ENCODE peak calls at places on chromosomes 13 and 19, in eight cellular contexts. F, O, J, D, H, M, R and T are unnamed samples.

GRCh38 chr19:42512743-42513304 is 15.5 kb downstream of the CEACAM1 start:
- DNase-seq in R (no peak), O (no peak), F (no peak), D (no peak), M (peak), J (no peak), H (no peak), T (peak)

GRCh38 chr19:35005256-35005977 is 5.3 kb downstream of the GRAMD1A start:
- DNase-seq in J (no peak), F (no peak), O (no peak), M (no peak), R (no peak), D (no peak), H (peak), T (no peak)

GRCh38 chr13:48402325-48402962 is 10.5 kb downstream of the LPAR6 start:
- DNase-seq in R (no peak), O (no peak), J (no peak), M (peak), H (no peak), F (no peak), D (no peak), T (no peak)

GRCh38 chr19:29016926-29017760 is 195.8 kb downstream of the UQCRFS1 start:
- DNase-seq in O (no peak), R (no peak), D (no peak), M (no peak), F (no peak), H (no peak), J (no peak), T (no peak)

GRCh38 chr19:28428644-28429348 is 784.2 kb downstream of the UQCRFS1 start:
- DNase-seq in O (no peak), J (no peak), H (no peak), D (no peak), R (peak), M (no peak), F (no peak), T (no peak)

GRCh38 chr19:28065026-28065425 is 1147.9 kb downstream of the UQCRFS1 start:
- DNase-seq in J (no peak), H (no peak), R (peak), F (no peak), M (no peak), D (no peak), O (no peak), T (no peak)

GRCh38 chr13:40509876-40510275 is 156.6 kb downstream of the FOXO1 start:
- DNase-seq in M (no peak), F (no peak), H (no peak), J (no peak), R (no peak), D (no peak), O (no peak), T (no peak)

GRCh38 chr19:11203194-11204075 is 6.1 kb upstream of the KANK2 start:
- DNase-seq in O (peak), J (peak), R (peak), D (peak), F (peak), H (peak), M (peak), T (peak)

GRCh38 chr19:48907671-48908070 is 7.6 kb downstream of the NUCB1 start:
- DNase-seq in M (no peak), O (no peak), H (no peak), R (no peak), F (no peak), D (peak), J (no peak), T (no peak)

GRCh38 chr19:18322318-18322758 is 538 bp downstream of the LSM4 start:
- DNase-seq in O (no peak), F (no peak), H (no peak), M (peak), D (peak), R (peak), J (peak), T (peak)
- TF ChIP-seq CTCF in O (no peak), F (no peak), H (no peak), M (peak), D (no peak), R (peak), J (no peak), T (peak)

GRCh38 chr19:590396-590745 is 690 bp downstream of the HCN2 start:
- DNase-seq in O (no peak), F (no peak), J (no peak), R (peak), D (no peak), H (no peak), M (no peak), T (no peak)

GRCh38 chr19:590750-591098 is 1.0 kb downstream of the HCN2 start:
- DNase-seq in O (no peak), F (no peak), D (no peak), M (no peak), R (no peak), J (no peak), H (no peak), T (no peak)

GRCh38 chr19:589693-590395 is at the start of gene HCN2:
- DNase-seq in O (no peak), H (no peak), D (no peak), M (no peak), F (no peak), R (no peak), J (no peak), T (no peak)

GRCh38 chr19:588758-589692 is 656 bp upstream of the HCN2 start:
- DNase-seq in O (no peak), H (no peak), D (no peak), J (no peak), R (no peak), M (no peak), F (no peak), T (no peak)

GRCh38 chr19:588093-588742 is 1.5 kb upstream of the HCN2 start:
- DNase-seq in D (peak), F (peak), M (peak), O (peak), H (peak), R (peak), J (peak), T (peak)
- TF ChIP-seq CTCF in D (peak), F (no peak), M (peak), O (peak), H (no peak), R (peak), J (peak), T (peak)

DNA sequence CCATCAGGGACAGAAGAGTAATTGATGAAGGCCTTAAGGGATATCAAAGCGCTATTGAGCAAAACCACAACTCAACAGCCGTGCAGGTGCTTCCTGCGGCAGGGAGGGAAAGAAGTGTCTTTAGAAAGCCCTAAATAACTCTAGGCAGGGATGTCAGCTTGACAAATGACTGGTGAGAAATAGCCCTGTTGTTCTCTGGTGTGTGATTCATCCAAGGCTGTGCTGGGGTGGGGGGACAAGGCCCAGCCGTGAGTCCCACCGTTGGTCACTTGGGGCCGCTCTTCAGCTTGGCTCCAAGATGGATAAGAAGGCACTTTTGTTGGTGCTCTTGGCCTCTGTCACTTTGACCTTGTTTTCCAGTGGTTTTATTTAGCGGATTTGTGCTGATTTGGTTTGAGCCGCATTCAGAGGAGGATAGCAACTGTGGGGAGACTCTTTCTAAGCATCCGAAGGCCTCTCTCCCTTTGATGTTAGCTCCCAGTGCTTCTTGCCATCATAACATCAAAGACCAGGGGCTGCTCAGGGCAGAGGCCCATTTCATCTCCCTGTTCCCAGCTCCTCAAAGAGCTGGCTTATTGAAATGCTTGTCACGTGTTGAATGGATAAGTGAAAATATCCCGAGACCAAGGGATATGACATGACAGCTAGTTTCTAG is 130.3 kb upstream of the SERP2 start:
- DNase-seq in F (no peak), H (no peak), D (no peak), J (no peak), O (peak), R (peak), M (peak), T (peak)
- TF ChIP-seq CTCF in F (no peak), H (no peak), D (no peak), J (no peak), O (peak), R (peak), M (peak), T (peak)

GRCh38 chr19:4455742-4456565 is 1.6 kb downstream of the UBXN6 start:
- DNase-seq in D (no peak), F (peak), H (peak), M (no peak), O (no peak), J (peak), R (peak), T (no peak)
- TF ChIP-seq CTCF in D (no peak), F (peak), H (no peak), M (no peak), O (no peak), J (peak), R (peak), T (no peak)

DNA sequence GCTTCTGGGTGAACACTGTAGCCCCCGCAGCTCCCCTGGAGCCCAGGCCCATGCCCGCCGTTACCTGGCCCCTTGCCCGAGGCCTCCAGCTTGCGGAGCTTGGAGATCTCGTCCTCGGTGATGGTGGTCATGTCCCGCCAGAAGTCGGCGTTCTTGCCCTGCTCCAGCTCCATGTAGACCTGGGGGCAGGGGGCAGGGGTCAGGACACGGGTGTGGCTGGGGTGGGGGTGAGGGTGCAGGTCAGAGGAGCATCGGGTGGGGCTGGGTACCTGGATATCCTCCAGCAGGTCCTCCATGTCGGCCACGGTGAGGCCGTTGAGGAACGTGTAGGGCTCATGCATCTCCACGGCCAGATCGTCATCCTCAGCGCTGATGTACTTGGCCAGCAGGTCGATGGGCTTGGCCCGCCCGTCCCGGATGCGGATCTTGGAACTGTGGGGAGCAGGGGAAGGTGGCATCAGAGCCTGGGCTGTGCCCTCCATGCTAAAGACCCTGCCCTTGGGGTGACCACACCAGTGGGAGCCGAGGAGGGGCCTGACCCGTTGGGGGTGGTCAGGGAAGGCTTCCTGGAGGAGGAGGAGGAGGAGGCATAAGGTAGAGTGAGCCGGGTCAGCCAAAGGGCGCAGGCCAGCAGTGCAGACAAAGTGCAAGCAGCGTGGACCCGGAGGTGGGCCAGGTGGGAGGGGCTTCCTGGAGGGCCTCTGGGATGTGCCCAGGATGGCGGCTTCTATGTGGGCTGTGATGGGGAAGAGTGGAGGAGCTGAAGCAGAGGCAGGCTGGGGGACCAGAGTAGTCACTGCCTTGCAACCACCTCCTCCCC is 7.6 kb downstream of the CACTIN start:
- DNase-seq in O (no peak), J (no peak), R (no peak), D (no peak), M (no peak), F (peak), H (peak), T (no peak)
- TF ChIP-seq CTCF in O (no peak), J (no peak), R (no peak), D (no peak), M (no peak), F (no peak), H (no peak), T (no peak)